ENCODE peak calls at places on chromosomes 12 and 14, in six cellular contexts. J, H, O, E, M and B are unnamed samples.
A peak's percentile ranks its signal among the peaks of the same experiment; 100 is the strongest.

GRCh38 chr12:116916122-116916521 is 5.4 kb downstream of the FBXW8 start:
- DNase-seq in O (no peak), J (no peak), M (no peak), E (peak; percentile 74), H (peak; percentile 50), B (no peak)

GRCh38 chr14:91649930-91650329 is 82.0 kb downstream of the CATSPERB start:
- DNase-seq in E (peak; percentile 69), H (peak; percentile 77), J (no peak), M (no peak), O (no peak), B (no peak)

GRCh38 chr12:5499566-5500325 is 67.8 kb downstream of the NTF3 start:
- DNase-seq in M (no peak), E (no peak), H (no peak), J (no peak), O (no peak), B (no peak)

GRCh38 chr14:104157303-104157928 is 19.0 kb downstream of the KIF26A start:
- DNase-seq in M (no peak), O (no peak), H (no peak), E (no peak), J (no peak), B (no peak)

GRCh38 chr14:30221546-30221945 is 293.9 kb upstream of the PRKD1 start:
- DNase-seq in O (no peak), H (peak; percentile 75), J (no peak), M (no peak), E (no peak), B (no peak)

GRCh38 chr14:24858052-24858451 is 191.9 kb downstream of the STXBP6 start:
- DNase-seq in J (no peak), O (no peak), E (no peak), H (no peak), M (no peak), B (no peak)

GRCh38 chr14:102927346-102927877 is 4.9 kb downstream of the AMN start:
- DNase-seq in E (no peak), H (no peak), J (no peak), O (no peak), M (no peak), B (no peak)

GRCh38 chr14:32372154-32372553 is 43.1 kb downstream of the AKAP6 start:
- DNase-seq in O (no peak), E (no peak), H (peak; percentile 84), J (no peak), M (no peak), B (no peak)

GRCh38 chr12:128388461-128388921 is 121.5 kb downstream of the TMEM132C start:
- DNase-seq in H (no peak), M (peak; percentile 17), J (peak; percentile 28), E (no peak), O (no peak), B (no peak)

GRCh38 chr14:71319646-71320045 is 412.4 kb downstream of the PCNX1 start:
- DNase-seq in O (no peak), J (peak; percentile 12), H (peak; percentile 56), M (no peak), E (peak; percentile 65), B (no peak)

GRCh38 chr14:76826122-76826521 is at the start of gene LRRC74A:
- DNase-seq in M (no peak), J (no peak), H (no peak), O (no peak), E (peak; percentile 22), B (no peak)

GRCh38 chr14:100070310-100070709 is 5.1 kb downstream of the EVL start:
- DNase-seq in O (no peak), M (no peak), J (no peak), H (no peak), E (no peak), B (no peak)

GRCh38 chr12:94650143-94651056 is at the start of gene TMCC3:
- DNase-seq in O (no peak), J (peak; percentile 47), H (no peak), M (peak; percentile 20), E (peak; percentile 85), B (no peak)

GRCh38 chr12:82027612-82028011 is 268.5 kb upstream of the PPFIA2 start:
- DNase-seq in H (no peak), E (no peak), M (no peak), O (no peak), J (no peak), B (no peak)

GRCh38 chr12:124626841-124627502 is 59.6 kb upstream of the NCOR2 start:
- DNase-seq in M (no peak), H (peak; percentile 93), O (no peak), E (no peak), J (no peak), B (no peak)

GRCh38 chr14:57692671-57693070 is 173.2 kb downstream of the SLC35F4 start:
- DNase-seq in O (no peak), E (peak; percentile 70), J (no peak), H (peak; percentile 81), M (no peak), B (no peak)

GRCh38 chr14:24296341-24297157 is 3.0 kb downstream of the DHRS1 start:
- DNase-seq in J (peak; percentile 39), H (peak; percentile 95), M (peak; percentile 52), O (peak; percentile 37), E (peak; percentile 80), B (peak; percentile 60)

GRCh38 chr12:7934560-7935463 is 1.2 kb downstream of the SLC2A3 start:
- DNase-seq in M (no peak), J (no peak), E (no peak), H (peak; percentile 26), O (no peak), B (no peak)

GRCh38 chr12:26810330-26810729 is 22.7 kb downstream of the ITPR2 start:
- DNase-seq in E (no peak), M (no peak), J (no peak), O (no peak), H (peak; percentile 84), B (no peak)

GRCh38 chr12:57611810-57612710 is 825 bp downstream of the ARHGEF25 start:
- DNase-seq in H (no peak), E (no peak), O (no peak), M (no peak), J (no peak), B (no peak)

GRCh38 chr14:99129211-99129696 is 142.7 kb downstream of the BCL11B start:
- DNase-seq in M (no peak), J (no peak), H (no peak), E (no peak), O (no peak), B (no peak)

GRCh38 chr12:57104292-57104910 is 6.8 kb downstream of the STAT6 start:
- DNase-seq in J (no peak), M (no peak), E (no peak), O (no peak), H (no peak), B (no peak)

GRCh38 chr12:94644141-94644575 is 6.2 kb downstream of the TMCC3 start:
- DNase-seq in H (peak; percentile 71), O (no peak), M (no peak), J (no peak), E (no peak), B (no peak)

GRCh38 chr14:96166475-96167223 is 38.0 kb upstream of the BDKRB2 start:
- DNase-seq in E (no peak), M (no peak), H (no peak), J (no peak), O (no peak), B (no peak)

GRCh38 chr12:2629051-2629450 is 165.7 kb upstream of the FKBP4 start:
- DNase-seq in M (no peak), E (no peak), H (no peak), J (no peak), O (no peak), B (no peak)

GRCh38 chr12:79408665-79409064 is 282.1 kb downstream of the PAWR start:
- DNase-seq in M (no peak), H (no peak), E (no peak), J (no peak), O (no peak), B (no peak)

GRCh38 chr14:60266021-60266937 is 17.3 kb downstream of the PPM1A start:
- DNase-seq in H (peak; percentile 56), J (no peak), O (no peak), E (peak; percentile 59), M (no peak), B (no peak)

GRCh38 chr12:25853696-25854095 is 104.8 kb upstream of the RASSF8 start:
- DNase-seq in O (no peak), H (no peak), J (no peak), M (no peak), E (peak; percentile 73), B (no peak)

GRCh38 chr12:63917864-63918742 is 73.6 kb downstream of the SRGAP1 start:
- DNase-seq in O (no peak), E (peak; percentile 76), J (no peak), H (peak; percentile 98), M (no peak), B (no peak)

GRCh38 chr14:56579345-56580316 is at the start of gene TMEM260:
- DNase-seq in M (peak; percentile 85), H (peak; percentile 93), E (peak; percentile 96), J (peak; percentile 85), O (peak; percentile 84), B (peak; percentile 85)